ENCODE peak calls at places on chromosome 10, in eight cellular contexts. B is activated CD4-positive, alpha-beta T cell treated with anti-CD3 and anti-CD28 coated beads, Interleukin-2, amount 10 ng/mL, durations not matched to agents 7 days and 5 days; Z is activated effector memory CD4-positive, alpha-beta T cell treated with Interleukin-2 at 50 U/mL for 16 hours; Y is ovary; H is non-pigmented ciliary epithelial cell; K is NT2/D1; D is NCI-H1417; P is sciatic nerve. X is an unnamed sample.

GRCh38 chr10:90968448-90969086 is 47.7 kb upstream of the ANKRD1 start:
- DNase-seq in H (peak; percentile 73), P (no peak), Z (no peak), Y (no peak), D (no peak), K (no peak), B (no peak), X (peak; percentile 87)

GRCh38 chr10:59126992-59127391 is 49.5 kb upstream of the PHYHIPL start:
- DNase-seq in Z (no peak), H (no peak), P (no peak), D (no peak), Y (no peak), K (no peak), B (no peak), X (no peak)

GRCh38 chr10:97074256-97075145 is 111.3 kb downstream of the SLIT1 start:
- DNase-seq in H (no peak), K (no peak), P (no peak), Y (no peak), B (no peak), Z (no peak), D (no peak), X (no peak)

GRCh38 chr10:114905450-114905849 is 32.5 kb upstream of the TRUB1 start:
- DNase-seq in H (no peak), B (no peak), K (no peak), P (no peak), Y (no peak), D (no peak), Z (no peak), X (peak; percentile 34)

GRCh38 chr10:59688921-59689351 is 20.7 kb downstream of the SLC16A9 start:
- DNase-seq in K (no peak), H (no peak), D (no peak), Y (no peak), Z (no peak), P (no peak), B (no peak), X (no peak)

GRCh38 chr10:50310560-50311174 is 59.4 kb upstream of the ASAH2 start:
- DNase-seq in Z (no peak), B (peak; percentile 24), P (no peak), H (no peak), K (peak; percentile 9), D (no peak), Y (no peak), X (no peak)

GRCh38 chr10:30562787-30563186 is 66.8 kb downstream of the LYZL2 start:
- DNase-seq in Y (no peak), D (no peak), K (no peak), Z (no peak), P (no peak), B (peak; percentile 58), H (no peak), X (no peak)

GRCh38 chr10:31508234-31508633 is 189.2 kb downstream of the ZEB1 start:
- DNase-seq in H (no peak), B (no peak), Z (no peak), D (no peak), Y (no peak), P (no peak), K (no peak), X (no peak)

GRCh38 chr10:92972066-92972870 is 88.3 kb upstream of the CYP26C1 start:
- DNase-seq in H (no peak), P (no peak), D (no peak), B (no peak), Y (no peak), Z (no peak), K (no peak), X (peak; percentile 66)

GRCh38 chr10:103840747-103841085 is 14.7 kb downstream of the SH3PXD2A start:
- DNase-seq in K (no peak), D (no peak), Y (no peak), H (no peak), Z (no peak), P (no peak), B (no peak), X (no peak)

GRCh38 chr10:26486985-26487850 is 49.1 kb downstream of the APBB1IP start:
- DNase-seq in H (peak; percentile 85), D (no peak), B (peak; percentile 72), Z (peak; percentile 45), P (no peak), K (no peak), Y (no peak), X (peak; percentile 97)

GRCh38 chr10:44970812-44971395 is 7.7 kb downstream of the DEPP1 start:
- DNase-seq in B (no peak), D (no peak), Y (peak; percentile 29), Z (no peak), H (no peak), P (peak; percentile 42), K (no peak), X (no peak)

GRCh38 chr10:115514895-115515294 is 421.7 kb downstream of the ATRNL1 start:
- DNase-seq in B (no peak), D (no peak), H (no peak), Y (no peak), K (no peak), Z (no peak), P (no peak), X (no peak)

GRCh38 chr10:92640110-92640509 is 47.2 kb downstream of the KIF11 start:
- DNase-seq in H (peak; percentile 22), Z (no peak), K (no peak), Y (no peak), B (no peak), P (no peak), D (no peak), X (no peak)

GRCh38 chr10:73629165-73629564 is 12.1 kb downstream of the MYOZ1 start:
- DNase-seq in K (no peak), P (no peak), H (no peak), Y (no peak), B (no peak), Z (no peak), D (no peak), X (no peak)

GRCh38 chr10:48587101-48587500 is 17.8 kb downstream of the ARHGAP22 start:
- DNase-seq in B (no peak), P (no peak), H (no peak), Z (no peak), K (no peak), Y (no peak), D (no peak), X (no peak)

GRCh38 chr10:115209133-115209532 is 116.0 kb downstream of the ATRNL1 start:
- DNase-seq in B (no peak), Z (no peak), Y (no peak), P (no peak), H (no peak), K (no peak), D (no peak), X (no peak)

GRCh38 chr10:132452651-132453469 is 55.9 kb downstream of the PWWP2B start:
- DNase-seq in B (peak; percentile 87), D (peak; percentile 58), H (no peak), Z (peak; percentile 86), P (peak; percentile 93), K (no peak), Y (peak; percentile 82), X (peak; percentile 32)

GRCh38 chr10:85319826-85320225 is 991.4 kb downstream of the CCSER2 start:
- DNase-seq in H (no peak), D (no peak), K (no peak), P (no peak), B (no peak), Y (no peak), Z (no peak), X (no peak)

GRCh38 chr10:80415734-80416281 is 7.5 kb downstream of the PRXL2A start:
- DNase-seq in H (no peak), B (no peak), K (no peak), Z (no peak), Y (no peak), P (no peak), D (no peak), X (no peak)

X was measured in kidney epithelial cell.